ENCODE peak calls at places on chromosomes 4 and X, in four cellular contexts. N, H, J and W are unnamed samples.

GRCh38 chr4:182188622-182189021 is 54.6 kb upstream of the TENM3 start:
- DNase-seq in N (no peak), H (no peak), J (no peak), W (no peak)

GRCh38 chrX:129779747-129780146 is at the start of gene SASH3:
- DNase-seq in J (peak; percentile 78), H (peak; percentile 19), N (no peak), W (no peak)

GRCh38 chr4:25500626-25501318 is 123.7 kb downstream of the ANAPC4 start:
- DNase-seq in N (no peak), J (no peak), H (no peak), W (no peak)

GRCh38 chr4:53508446-53508845 is 82.8 kb downstream of the LNX1 start:
- DNase-seq in N (peak; percentile 43), J (no peak), H (no peak), W (no peak)

GRCh38 chr4:108172780-108173598 is 4.3 kb upstream of the LEF1 start:
- DNase-seq in J (peak; percentile 48), H (no peak), N (peak; percentile 78), W (no peak)

GRCh38 chrX:57227691-57228090 is 58.8 kb upstream of the FAAH2 start:
- DNase-seq in J (no peak), N (no peak), H (no peak), W (peak; percentile 20)

GRCh38 chr4:153075836-153076235 is 128.4 kb upstream of the TRIM2 start:
- DNase-seq in N (no peak), J (no peak), H (no peak), W (no peak)

GRCh38 chrX:16772460-16772859 is 13.8 kb upstream of the TXLNG start:
- DNase-seq in N (no peak), H (no peak), J (no peak), W (no peak)

GRCh38 chrX:138775501-138775900 is 64.0 kb upstream of the FGF13 start:
- DNase-seq in J (no peak), H (no peak), N (peak; percentile 6), W (no peak)

GRCh38 chr4:37531156-37531555 is 155.0 kb downstream of the RELL1 start:
- DNase-seq in N (no peak), J (no peak), H (no peak), W (no peak)

GRCh38 chr4:93658443-93658842 is 170.1 kb upstream of the ATOH1 start:
- DNase-seq in H (no peak), J (no peak), N (peak; percentile 5), W (no peak)

GRCh38 chr4:75042601-75043208 is 109.8 kb downstream of the PARM1 start:
- DNase-seq in J (no peak), N (no peak), H (no peak), W (no peak)